ENCODE peak calls at places on chromosome 12, in five cellular contexts. One of them, this sample, is unnamed. For H3K4me1, the result is how much of the 10 kb centered on the place peaks cover.

GRCh38 chr12:56040963-56041578 is 647 bp upstream of the RPS26 start:
- DNase-seq in lower lobe of right lung: no peak
- DNase-seq in transverse colon: no peak
- DNase-seq in lung: no peak
- DNase-seq in hepatocyte: no peak
- DNase-seq in this sample: no peak

GRCh38 chr12:8145754-8146415 is 10.9 kb upstream of the ZNF705A start:
- DNase-seq in transverse colon: no peak
- DNase-seq in lung: peak
- DNase-seq in hepatocyte: peak
- DNase-seq in lower lobe of right lung: peak
- DNase-seq in this sample: no peak

GRCh38 chr12:32261638-32262037 is 137.7 kb upstream of the FGD4 start:
- DNase-seq in lung: no peak
- DNase-seq in hepatocyte: no peak
- DNase-seq in transverse colon: no peak
- DNase-seq in lower lobe of right lung: no peak
- DNase-seq in this sample: no peak

GRCh38 chr12:95633671-95634465 is 82.6 kb upstream of the USP44 start:
- DNase-seq in transverse colon: peak
- DNase-seq in hepatocyte: peak
- DNase-seq in lung: no peak
- DNase-seq in lower lobe of right lung: no peak
- DNase-seq in this sample: peak

GRCh38 chr12:25020621-25021243 is 71.8 kb upstream of the BCAT1 start:
- DNase-seq in transverse colon: no peak
- DNase-seq in lung: no peak
- DNase-seq in lower lobe of right lung: no peak
- DNase-seq in hepatocyte: no peak
- DNase-seq in this sample: no peak

GRCh38 chr12:32907166-32907565 is 10.6 kb upstream of the PKP2 start:
- DNase-seq in transverse colon: no peak
- DNase-seq in hepatocyte: no peak
- DNase-seq in lung: no peak
- DNase-seq in lower lobe of right lung: no peak
- DNase-seq in this sample: no peak

GRCh38 chr12:60494249-60494648 is 898.4 kb downstream of the SLC16A7 start:
- DNase-seq in lung: no peak
- DNase-seq in lower lobe of right lung: no peak
- DNase-seq in hepatocyte: peak
- DNase-seq in transverse colon: no peak
- DNase-seq in this sample: peak

GRCh38 chr12:507261-507853 is 47.6 kb downstream of the B4GALNT3 start:
- DNase-seq in lower lobe of right lung: no peak
- DNase-seq in lung: no peak
- DNase-seq in hepatocyte: no peak
- DNase-seq in transverse colon: peak
- DNase-seq in this sample: no peak

GRCh38 chr12:123938679-123939480 is 33.8 kb downstream of the CCDC92 start:
- DNase-seq in lung: no peak
- DNase-seq in lower lobe of right lung: no peak
- DNase-seq in transverse colon: no peak
- DNase-seq in hepatocyte: no peak
- DNase-seq in this sample: no peak

GRCh38 chr12:123085730-123086487 is 65.0 kb downstream of the PITPNM2 start:
- DNase-seq in lung: no peak
- DNase-seq in hepatocyte: no peak
- DNase-seq in lower lobe of right lung: no peak
- DNase-seq in transverse colon: peak
- DNase-seq in this sample: peak

GRCh38 chr12:57430117-57430930 is 519 bp downstream of the R3HDM2 start:
- DNase-seq in lower lobe of right lung: peak
- DNase-seq in hepatocyte: no peak
- DNase-seq in transverse colon: no peak
- DNase-seq in lung: peak
- DNase-seq in this sample: no peak

GRCh38 chr12:69647178-69647577 is 36.5 kb upstream of the LRRC10 start:
- DNase-seq in lung: no peak
- DNase-seq in lower lobe of right lung: no peak
- DNase-seq in hepatocyte: no peak
- DNase-seq in transverse colon: no peak
- DNase-seq in this sample: no peak

GRCh38 chr12:6253278-6253677 is 53.1 kb downstream of the CD9 start:
- DNase-seq in lower lobe of right lung: no peak
- DNase-seq in lung: no peak
- DNase-seq in hepatocyte: no peak
- DNase-seq in transverse colon: no peak
- DNase-seq in this sample: no peak

GRCh38 chr12:82608706-82609105 is 78.0 kb upstream of the TMTC2 start:
- DNase-seq in lung: no peak
- DNase-seq in hepatocyte: no peak
- DNase-seq in lower lobe of right lung: no peak
- DNase-seq in transverse colon: no peak
- DNase-seq in this sample: peak

GRCh38 chr12:97482153-97482693 is 19.6 kb downstream of the RMST start:
- DNase-seq in hepatocyte: no peak
- DNase-seq in lower lobe of right lung: no peak
- DNase-seq in lung: no peak
- DNase-seq in transverse colon: no peak
- DNase-seq in this sample: no peak

GRCh38 chr12:97471194-97471593 is 8.6 kb downstream of the RMST start:
- DNase-seq in lower lobe of right lung: no peak
- DNase-seq in transverse colon: no peak
- DNase-seq in hepatocyte: no peak
- DNase-seq in lung: no peak
- DNase-seq in this sample: no peak

GRCh38 chr12:97474987-97475386 is 12.4 kb downstream of the RMST start:
- DNase-seq in lung: no peak
- DNase-seq in lower lobe of right lung: no peak
- DNase-seq in hepatocyte: no peak
- DNase-seq in transverse colon: no peak
- DNase-seq in this sample: no peak

DNA sequence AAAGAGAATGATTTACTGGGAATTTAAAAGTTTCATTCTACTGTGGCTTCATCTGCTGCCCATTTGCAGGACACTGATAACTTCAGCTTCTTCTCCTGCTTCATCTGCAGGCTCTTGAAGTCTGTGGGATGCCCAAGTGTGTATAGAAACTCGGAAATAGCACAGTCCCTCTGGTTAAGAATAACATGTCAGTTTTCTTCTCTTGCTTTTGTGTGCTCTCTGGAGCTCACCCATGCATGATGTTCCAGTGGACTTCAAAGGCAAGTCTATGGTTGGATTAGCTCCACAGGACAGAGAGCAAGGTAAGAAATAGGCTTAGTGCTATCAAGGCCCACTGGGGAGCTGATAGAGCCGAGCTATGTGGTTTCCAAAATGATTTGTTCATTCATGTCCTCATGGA is 13.7 kb downstream of the RMST start:
- DNase-seq in transverse colon: no peak
- DNase-seq in lung: no peak
- DNase-seq in lower lobe of right lung: no peak
- DNase-seq in hepatocyte: no peak
- DNase-seq in this sample: no peak
- TF ChIP-seq CTCF in transverse colon: no peak
- TF ChIP-seq CTCF in lung: no peak
- TF ChIP-seq CTCF in lower lobe of right lung: no peak
- TF ChIP-seq CTCF in hepatocyte: no peak
- TF ChIP-seq CTCF in this sample: no peak

DNA sequence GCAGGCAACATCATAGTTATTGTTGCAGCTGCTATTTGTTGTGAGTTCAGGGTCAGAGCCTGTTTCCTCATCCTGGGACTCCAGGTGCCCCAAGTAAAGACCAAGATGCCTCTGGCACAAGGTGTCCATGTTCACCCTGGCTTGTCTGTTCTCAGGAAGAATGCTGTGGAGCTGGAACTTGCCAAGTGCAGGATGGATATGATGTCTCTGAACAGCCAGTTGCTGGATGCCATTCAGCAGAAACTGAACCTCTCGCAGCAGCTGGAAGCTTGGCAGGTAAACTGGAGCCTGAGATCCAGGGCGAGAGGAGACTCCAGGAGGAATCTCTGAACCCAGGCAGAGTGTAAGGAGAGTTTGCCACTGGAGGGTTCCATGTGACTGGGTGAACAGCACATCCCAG is 26.8 kb downstream of the RAB35 start:
- DNase-seq in lower lobe of right lung: peak
- DNase-seq in lung: no peak
- DNase-seq in transverse colon: no peak
- DNase-seq in hepatocyte: no peak
- DNase-seq in this sample: no peak
- H3K27ac ChIP-seq in lower lobe of right lung: no peak
- H3K27ac ChIP-seq in lung: no peak
- H3K27ac ChIP-seq in transverse colon: no peak
- H3K27ac ChIP-seq in hepatocyte: no peak
- H3K27ac ChIP-seq in this sample: no peak

GRCh38 chr12:29153231-29153630 is 4.2 kb downstream of the FAR2 start:
- DNase-seq in hepatocyte: no peak
- DNase-seq in lower lobe of right lung: no peak
- DNase-seq in lung: no peak
- DNase-seq in transverse colon: no peak
- DNase-seq in this sample: no peak
- H3K4me1 ChIP-seq in hepatocyte: under half
- H3K4me1 ChIP-seq in lower lobe of right lung: under half
- H3K4me1 ChIP-seq in lung: under half
- H3K4me1 ChIP-seq in transverse colon: under half
- H3K4me1 ChIP-seq in this sample: under half

GRCh38 chr12:127355061-127355820 is 911.7 kb upstream of the TMEM132C start:
- DNase-seq in hepatocyte: peak
- DNase-seq in transverse colon: no peak
- DNase-seq in lung: no peak
- DNase-seq in lower lobe of right lung: no peak
- DNase-seq in this sample: peak
- TF ChIP-seq CTCF in hepatocyte: peak
- TF ChIP-seq CTCF in transverse colon: no peak
- TF ChIP-seq CTCF in lung: no peak
- TF ChIP-seq CTCF in lower lobe of right lung: peak
- TF ChIP-seq CTCF in this sample: peak

DNA sequence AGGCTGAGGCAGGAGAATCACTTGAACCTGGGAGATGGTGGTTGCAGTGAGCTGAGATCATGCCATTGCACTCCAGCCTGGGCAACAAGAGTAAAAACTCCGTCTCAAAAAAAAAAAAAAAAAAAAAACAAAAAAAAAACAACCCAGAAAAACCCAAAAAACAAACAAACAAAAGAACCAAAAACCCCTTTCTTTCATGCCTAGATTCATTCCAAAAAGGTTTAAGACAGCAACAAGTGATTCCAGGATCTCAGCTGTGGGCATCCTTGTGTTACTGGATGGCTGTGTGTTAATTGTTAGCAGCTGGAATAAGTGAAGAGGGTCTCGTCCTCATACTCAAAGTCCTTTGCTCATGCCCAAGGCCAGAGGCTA is 9.4 kb downstream of the GPRC5A start:
- DNase-seq in hepatocyte: no peak
- DNase-seq in lung: no peak
- DNase-seq in lower lobe of right lung: no peak
- DNase-seq in transverse colon: no peak
- DNase-seq in this sample: no peak
- H3K27ac ChIP-seq in hepatocyte: peak
- H3K27ac ChIP-seq in lung: peak
- H3K27ac ChIP-seq in lower lobe of right lung: peak
- H3K27ac ChIP-seq in transverse colon: peak
- H3K27ac ChIP-seq in this sample: peak